ENCODE peak calls at places on chromosomes 5 and 9, in eight cellular contexts. One of them, this sample, is unnamed.

GRCh38 chr5:129804705-129805104 is 56.8 kb downstream of the MINAR2 start:
- DNase-seq in SJSA1: no peak
- DNase-seq in NT2/D1: no peak
- DNase-seq in hypothalamus: no peak
- DNase-seq in NCI-H1105 treated with DMSO at 0.1 percent for 48 hours: no peak
- DNase-seq in K562: no peak
- DNase-seq in IMR-90: no peak
- DNase-seq in HFF-Myc: no peak
- DNase-seq in this sample: no peak

GRCh38 chr9:37364751-37365360 is 57.6 kb upstream of the GRHPR start:
- DNase-seq in K562: peak
- DNase-seq in hypothalamus: no peak
- DNase-seq in NCI-H1105 treated with DMSO at 0.1 percent for 48 hours: no peak
- DNase-seq in SJSA1: no peak
- DNase-seq in HFF-Myc: no peak
- DNase-seq in NT2/D1: no peak
- DNase-seq in IMR-90: no peak
- DNase-seq in this sample: no peak

GRCh38 chr9:15293727-15294405 is 13.2 kb downstream of the TTC39B start:
- DNase-seq in IMR-90: no peak
- DNase-seq in hypothalamus: no peak
- DNase-seq in K562: no peak
- DNase-seq in NT2/D1: no peak
- DNase-seq in HFF-Myc: no peak
- DNase-seq in NCI-H1105 treated with DMSO at 0.1 percent for 48 hours: no peak
- DNase-seq in SJSA1: no peak
- DNase-seq in this sample: no peak

GRCh38 chr5:15026011-15026481 is 154.5 kb upstream of the ANKH start:
- DNase-seq in HFF-Myc: no peak
- DNase-seq in NT2/D1: no peak
- DNase-seq in SJSA1: no peak
- DNase-seq in NCI-H1105 treated with DMSO at 0.1 percent for 48 hours: no peak
- DNase-seq in IMR-90: peak
- DNase-seq in hypothalamus: no peak
- DNase-seq in K562: no peak
- DNase-seq in this sample: no peak

GRCh38 chr9:73349476-73349875 is 197.8 kb downstream of the ANXA1 start:
- DNase-seq in SJSA1: no peak
- DNase-seq in hypothalamus: no peak
- DNase-seq in NT2/D1: no peak
- DNase-seq in NCI-H1105 treated with DMSO at 0.1 percent for 48 hours: no peak
- DNase-seq in IMR-90: no peak
- DNase-seq in K562: no peak
- DNase-seq in HFF-Myc: no peak
- DNase-seq in this sample: no peak

GRCh38 chr9:114791736-114792135 is 14.1 kb downstream of the TNFSF15 start:
- DNase-seq in SJSA1: no peak
- DNase-seq in NT2/D1: no peak
- DNase-seq in HFF-Myc: no peak
- DNase-seq in NCI-H1105 treated with DMSO at 0.1 percent for 48 hours: no peak
- DNase-seq in K562: no peak
- DNase-seq in IMR-90: no peak
- DNase-seq in hypothalamus: no peak
- DNase-seq in this sample: no peak

GRCh38 chr5:15008476-15008875 is 136.9 kb upstream of the ANKH start:
- DNase-seq in NCI-H1105 treated with DMSO at 0.1 percent for 48 hours: no peak
- DNase-seq in NT2/D1: no peak
- DNase-seq in SJSA1: peak
- DNase-seq in HFF-Myc: peak
- DNase-seq in IMR-90: peak
- DNase-seq in K562: no peak
- DNase-seq in hypothalamus: no peak
- DNase-seq in this sample: peak

GRCh38 chr5:86463339-86463738 is 154.4 kb upstream of the COX7C start:
- DNase-seq in K562: peak
- DNase-seq in IMR-90: no peak
- DNase-seq in NCI-H1105 treated with DMSO at 0.1 percent for 48 hours: no peak
- DNase-seq in hypothalamus: no peak
- DNase-seq in HFF-Myc: no peak
- DNase-seq in NT2/D1: no peak
- DNase-seq in SJSA1: no peak
- DNase-seq in this sample: no peak

GRCh38 chr5:174145091-174145490 is 99.6 kb downstream of the NSG2 start:
- DNase-seq in IMR-90: no peak
- DNase-seq in HFF-Myc: no peak
- DNase-seq in NCI-H1105 treated with DMSO at 0.1 percent for 48 hours: no peak
- DNase-seq in K562: no peak
- DNase-seq in NT2/D1: no peak
- DNase-seq in SJSA1: no peak
- DNase-seq in hypothalamus: no peak
- DNase-seq in this sample: no peak

GRCh38 chr5:35096209-35096608 is 48.5 kb upstream of the AGXT2 start:
- DNase-seq in SJSA1: no peak
- DNase-seq in HFF-Myc: peak
- DNase-seq in NCI-H1105 treated with DMSO at 0.1 percent for 48 hours: no peak
- DNase-seq in hypothalamus: no peak
- DNase-seq in NT2/D1: no peak
- DNase-seq in IMR-90: no peak
- DNase-seq in K562: no peak
- DNase-seq in this sample: no peak

GRCh38 chr9:33024126-33024965 is 727 bp upstream of the DNAJA1 start:
- DNase-seq in IMR-90: peak
- DNase-seq in NCI-H1105 treated with DMSO at 0.1 percent for 48 hours: peak
- DNase-seq in K562: no peak
- DNase-seq in SJSA1: no peak
- DNase-seq in HFF-Myc: no peak
- DNase-seq in hypothalamus: peak
- DNase-seq in NT2/D1: no peak
- DNase-seq in this sample: no peak

GRCh38 chr9:121372563-121373400 is 2.7 kb upstream of the STOM start:
- DNase-seq in IMR-90: peak
- DNase-seq in SJSA1: no peak
- DNase-seq in hypothalamus: no peak
- DNase-seq in K562: peak
- DNase-seq in NCI-H1105 treated with DMSO at 0.1 percent for 48 hours: no peak
- DNase-seq in HFF-Myc: no peak
- DNase-seq in NT2/D1: no peak
- DNase-seq in this sample: no peak

GRCh38 chr5:42454216-42454995 is 31.2 kb downstream of the GHR start:
- DNase-seq in NT2/D1: no peak
- DNase-seq in K562: no peak
- DNase-seq in IMR-90: no peak
- DNase-seq in hypothalamus: no peak
- DNase-seq in HFF-Myc: no peak
- DNase-seq in NCI-H1105 treated with DMSO at 0.1 percent for 48 hours: no peak
- DNase-seq in SJSA1: no peak
- DNase-seq in this sample: no peak

GRCh38 chr5:101977729-101978345 is 318.2 kb downstream of the SLCO4C1 start:
- DNase-seq in IMR-90: peak
- DNase-seq in SJSA1: peak
- DNase-seq in hypothalamus: no peak
- DNase-seq in NCI-H1105 treated with DMSO at 0.1 percent for 48 hours: peak
- DNase-seq in NT2/D1: peak
- DNase-seq in K562: peak
- DNase-seq in HFF-Myc: peak
- DNase-seq in this sample: peak

GRCh38 chr5:91074615-91075014 is 308.5 kb downstream of the ARRDC3 start:
- DNase-seq in hypothalamus: no peak
- DNase-seq in SJSA1: no peak
- DNase-seq in HFF-Myc: no peak
- DNase-seq in NT2/D1: no peak
- DNase-seq in NCI-H1105 treated with DMSO at 0.1 percent for 48 hours: no peak
- DNase-seq in K562: no peak
- DNase-seq in IMR-90: peak
- DNase-seq in this sample: no peak

GRCh38 chr5:38738898-38739743 is 106.7 kb upstream of the OSMR start:
- DNase-seq in NT2/D1: no peak
- DNase-seq in SJSA1: peak
- DNase-seq in IMR-90: no peak
- DNase-seq in hypothalamus: no peak
- DNase-seq in HFF-Myc: no peak
- DNase-seq in NCI-H1105 treated with DMSO at 0.1 percent for 48 hours: no peak
- DNase-seq in K562: no peak
- DNase-seq in this sample: no peak

GRCh38 chr9:127977877-127978647 is 2.7 kb downstream of the EEIG1 start:
- DNase-seq in K562: peak
- DNase-seq in IMR-90: peak
- DNase-seq in hypothalamus: no peak
- DNase-seq in HFF-Myc: no peak
- DNase-seq in SJSA1: peak
- DNase-seq in NCI-H1105 treated with DMSO at 0.1 percent for 48 hours: no peak
- DNase-seq in NT2/D1: no peak
- DNase-seq in this sample: no peak

GRCh38 chr5:83107692-83108410 is 30.5 kb downstream of the XRCC4 start:
- DNase-seq in K562: no peak
- DNase-seq in NT2/D1: no peak
- DNase-seq in NCI-H1105 treated with DMSO at 0.1 percent for 48 hours: no peak
- DNase-seq in SJSA1: no peak
- DNase-seq in hypothalamus: no peak
- DNase-seq in HFF-Myc: no peak
- DNase-seq in IMR-90: no peak
- DNase-seq in this sample: no peak

GRCh38 chr5:51731641-51732040 is 348.4 kb downstream of the ISL1 start:
- DNase-seq in SJSA1: no peak
- DNase-seq in NT2/D1: no peak
- DNase-seq in IMR-90: no peak
- DNase-seq in NCI-H1105 treated with DMSO at 0.1 percent for 48 hours: no peak
- DNase-seq in HFF-Myc: no peak
- DNase-seq in hypothalamus: no peak
- DNase-seq in K562: no peak
- DNase-seq in this sample: no peak

GRCh38 chr9:38068616-38068865 is 486 bp downstream of the SHB start:
- DNase-seq in HFF-Myc: no peak
- DNase-seq in NT2/D1: no peak
- DNase-seq in K562: peak
- DNase-seq in IMR-90: peak
- DNase-seq in SJSA1: no peak
- DNase-seq in NCI-H1105 treated with DMSO at 0.1 percent for 48 hours: no peak
- DNase-seq in hypothalamus: no peak
- DNase-seq in this sample: no peak